ENCODE peak calls at places on chromosomes 6 and 20, in four cellular contexts. A, S, R and H are unnamed samples.

GRCh38 chr6:30443657-30444450 is 45.5 kb upstream of the HLA-E start:
- DNase-seq in A (no peak), R (no peak), S (no peak), H (no peak)

GRCh38 chr6:29980501-29980900 is 38.2 kb downstream of the HLA-A start:
- DNase-seq in A (no peak), S (no peak), R (no peak), H (no peak)

GRCh38 chr6:149698175-149698574 is 19.7 kb downstream of the LATS1 start:
- DNase-seq in R (no peak), A (no peak), S (no peak), H (no peak)

GRCh38 chr20:44449864-44450263 is 25.8 kb upstream of the TTPAL start:
- DNase-seq in A (no peak), S (no peak), R (no peak), H (no peak)

GRCh38 chr6:32578962-32579361 is 10.7 kb downstream of the HLA-DRB1 start:
- DNase-seq in S (no peak), A (no peak), R (no peak), H (no peak)

GRCh38 chr6:31878761-31879542 is at the start of gene SLC44A4:
- DNase-seq in A (no peak), S (no peak), R (no peak), H (no peak)

GRCh38 chr20:64116016-64116415 is 8.7 kb upstream of the NPBWR2 start:
- DNase-seq in R (no peak), S (no peak), A (no peak), H (peak; percentile 25)

GRCh38 chr6:89042664-89043063 is 37.9 kb upstream of the PNRC1 start:
- DNase-seq in S (no peak), R (no peak), A (no peak), H (no peak)

GRCh38 chr20:62914970-62915457 is 11.3 kb downstream of the DIDO1 start:
- DNase-seq in R (no peak), S (no peak), A (no peak), H (no peak)

GRCh38 chr20:3710703-3711417 is 1.5 kb downstream of the SIGLEC1 start:
- DNase-seq in R (no peak), A (no peak), S (no peak), H (peak; percentile 88)

GRCh38 chr6:53044071-53044470 is 21.1 kb upstream of the FBXO9 start:
- DNase-seq in R (no peak), A (no peak), S (no peak), H (peak; percentile 45)

GRCh38 chr20:13029687-13030510 is 21.1 kb downstream of the SPTLC3 start:
- DNase-seq in R (no peak), A (no peak), S (peak; percentile 75), H (no peak)

GRCh38 chr6:157036245-157036681 is 259.1 kb downstream of the ARID1B start:
- DNase-seq in S (no peak), A (no peak), R (no peak), H (no peak)